ENCODE peak calls at places on chromosome 17, in eight cellular contexts. M is lower leg skin, I is prostate gland, C is body of pancreas, J is upper lobe of left lung, O is heart left ventricle, D is transverse colon, Q is gastrocnemius medialis. Z is an unnamed sample.
A peak's percentile ranks its signal among the peaks of the same experiment; 100 is the strongest.

GRCh38 chr17:45377401-45377800 is 55.3 kb downstream of the ARHGAP27 start:
- DNase-seq in Q (no peak), I (no peak), D (no peak), C (no peak), M (no peak), O (no peak), J (no peak), Z (no peak)

GRCh38 chr17:77127735-77128361 is 12.9 kb upstream of the SEC14L1 start:
- DNase-seq in O (peak; percentile 84), Q (peak; percentile 58), C (peak; percentile 56), D (peak; percentile 76), I (peak; percentile 22), J (peak; percentile 83), M (peak; percentile 90), Z (no peak)

GRCh38 chr17:41919165-41919817 is 540 bp upstream of the ACLY start:
- DNase-seq in I (peak; percentile 57), Q (no peak), C (no peak), M (no peak), O (no peak), J (peak; percentile 59), D (no peak), Z (no peak)

GRCh38 chr17:3639981-3640596 is 3.5 kb downstream of the CTNS start:
- DNase-seq in J (peak; percentile 36), D (no peak), C (peak; percentile 77), O (peak; percentile 39), Q (peak; percentile 62), I (no peak), M (no peak), Z (no peak)

GRCh38 chr17:43875476-43876147 is 28.6 kb downstream of the CD300LG start:
- DNase-seq in J (no peak), I (no peak), M (no peak), D (no peak), C (no peak), O (no peak), Q (no peak), Z (no peak)

GRCh38 chr17:76204277-76204676 is 36.0 kb downstream of the RNF157 start:
- DNase-seq in J (no peak), M (no peak), D (no peak), C (no peak), Q (no peak), O (no peak), I (no peak), Z (no peak)

GRCh38 chr17:57873261-57874057 is 23.6 kb upstream of the MRPS23 start:
- DNase-seq in I (no peak), M (no peak), Q (no peak), O (no peak), C (no peak), J (no peak), D (no peak), Z (no peak)

GRCh38 chr17:4177732-4178131 is 34.7 kb downstream of the CYB5D2 start:
- DNase-seq in M (no peak), J (no peak), I (no peak), Q (no peak), D (no peak), C (no peak), O (no peak), Z (no peak)

GRCh38 chr17:47945080-47945479 is 3.7 kb downstream of the PNPO start:
- DNase-seq in Q (no peak), O (no peak), C (no peak), J (no peak), M (no peak), I (no peak), D (no peak), Z (no peak)

GRCh38 chr17:42566215-42566872 is 556 bp upstream of the MLX start:
- DNase-seq in C (no peak), J (no peak), O (no peak), M (no peak), D (peak; percentile 34), Q (no peak), I (no peak), Z (no peak)

GRCh38 chr17:68087851-68088250 is 52.3 kb downstream of the KPNA2 start:
- DNase-seq in J (no peak), D (no peak), M (peak; percentile 18), O (no peak), I (no peak), Q (no peak), C (no peak), Z (no peak)

GRCh38 chr17:69592692-69593350 is 178.3 kb downstream of the MAP2K6 start:
- DNase-seq in J (no peak), I (no peak), O (no peak), D (no peak), C (no peak), M (no peak), Q (no peak), Z (no peak)

GRCh38 chr17:20242271-20242670 is 225.1 kb downstream of the LGALS9B start:
- DNase-seq in I (no peak), M (no peak), Q (no peak), C (no peak), J (no peak), O (no peak), D (no peak), Z (no peak)

GRCh38 chr17:4449736-4450135 is 16.0 kb downstream of the SPNS3 start:
- DNase-seq in D (peak; percentile 39), M (no peak), O (no peak), I (no peak), Q (no peak), J (peak; percentile 86), C (no peak), Z (no peak)

GRCh38 chr17:66747561-66748275 is 87.2 kb upstream of the CACNG5 start:
- DNase-seq in Q (no peak), M (peak; percentile 34), I (no peak), D (no peak), O (no peak), C (no peak), J (no peak), Z (no peak)

GRCh38 chr17:55547027-55547670 is 35.9 kb upstream of the SMIM36 start:
- DNase-seq in O (no peak), J (no peak), C (no peak), D (no peak), Q (no peak), I (no peak), M (no peak), Z (no peak)

GRCh38 chr17:83133302-83134121 is 54.1 kb downstream of the METRNL start:
- DNase-seq in Q (no peak), I (no peak), J (peak; percentile 12), M (peak; percentile 73), D (peak; percentile 1), C (no peak), O (no peak), Z (no peak)

GRCh38 chr17:78383725-78384471 is 5.4 kb downstream of the PGS1 start:
- DNase-seq in Q (peak; percentile 84), J (peak; percentile 97), D (peak; percentile 67), M (peak; percentile 93), I (peak; percentile 80), C (peak; percentile 56), O (peak; percentile 83), Z (peak; percentile 65)
- TF ChIP-seq POLR2A in Q (peak; percentile 36), J (no peak), D (no peak), M (no peak), I (peak; percentile 44), C (peak; percentile 28), O (no peak), Z (no peak)

GRCh38 chr17:14346801-14347200 is 45.9 kb downstream of the HS3ST3B1 start:
- DNase-seq in J (no peak), M (peak; percentile 58), Q (no peak), C (no peak), O (no peak), I (no peak), D (no peak), Z (no peak)

GRCh38 chr17:14337596-14338079 is 36.8 kb downstream of the HS3ST3B1 start:
- DNase-seq in I (no peak), M (no peak), J (no peak), O (no peak), Q (no peak), D (no peak), C (no peak), Z (no peak)

GRCh38 chr17:14340968-14341412 is 40.1 kb downstream of the HS3ST3B1 start:
- DNase-seq in M (peak; percentile 63), C (no peak), O (no peak), D (no peak), Q (no peak), J (no peak), I (no peak), Z (no peak)

GRCh38 chr17:14336418-14336817 is 35.5 kb downstream of the HS3ST3B1 start:
- DNase-seq in Q (no peak), I (no peak), D (no peak), M (peak; percentile 52), J (no peak), O (no peak), C (no peak), Z (no peak)

GRCh38 chr17:14341866-14342265 is 41.0 kb downstream of the HS3ST3B1 start:
- DNase-seq in Q (no peak), D (no peak), M (no peak), I (no peak), O (no peak), C (no peak), J (no peak), Z (no peak)
- H3K4me3 ChIP-seq in Q (no peak overlapping the region), D (no peak overlapping the region), M (no peak overlapping the region), I (no peak overlapping the region), O (no peak overlapping the region), C (no peak overlapping the region), J (no peak overlapping the region), Z (no peak overlapping the region)

GRCh38 chr17:16091773-16092172 is 92.1 kb downstream of the TTC19 start:
- DNase-seq in C (no peak), O (no peak), J (no peak), Q (no peak), M (no peak), D (no peak), I (no peak), Z (no peak)

GRCh38 chr17:16081507-16082087 is 82.0 kb downstream of the TTC19 start:
- DNase-seq in Q (no peak), D (no peak), J (no peak), C (no peak), I (no peak), O (no peak), M (no peak), Z (no peak)

GRCh38 chr17:16085066-16085699 is 85.6 kb downstream of the TTC19 start:
- DNase-seq in J (no peak), I (no peak), O (no peak), D (no peak), M (no peak), Q (no peak), C (no peak), Z (no peak)

GRCh38 chr17:16083223-16083622 is 83.6 kb downstream of the TTC19 start:
- DNase-seq in D (no peak), C (no peak), J (no peak), Q (no peak), O (no peak), M (no peak), I (no peak), Z (no peak)

DNA sequence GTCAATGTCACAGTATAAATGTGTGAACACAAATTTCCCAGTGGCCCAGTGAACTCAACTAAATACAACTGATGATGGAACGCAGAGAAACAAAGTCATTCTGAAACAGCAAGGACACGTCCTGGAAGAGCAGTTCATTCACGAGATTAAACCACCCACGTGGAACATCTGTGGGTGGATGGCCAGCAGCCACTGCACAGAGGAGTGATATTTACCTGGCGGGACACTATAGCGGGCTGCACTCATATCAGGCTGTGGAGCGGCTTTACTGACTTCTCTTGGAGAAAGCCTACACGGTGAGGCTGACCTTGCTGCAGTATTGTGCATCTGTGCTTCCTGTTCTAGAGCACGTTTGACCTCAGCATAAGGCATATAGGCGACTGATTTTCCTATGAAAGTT is 87.3 kb downstream of the TTC19 start:
- DNase-seq in I (no peak), Q (no peak), J (no peak), D (no peak), M (no peak), O (no peak), C (no peak), Z (no peak)
- TF ChIP-seq POLR2A in I (no peak), Q (no peak), J (no peak), D (no peak), M (no peak), O (no peak), C (no peak), Z (no peak)

GRCh38 chr17:78934681-78935418 is 9.7 kb upstream of the TIMP2 start:
- DNase-seq in M (no peak), J (no peak), Q (no peak), D (no peak), C (no peak), I (no peak), O (no peak), Z (no peak)
- H3K4me3 ChIP-seq in M (no peak overlapping the region), J (no peak overlapping the region), Q (no peak overlapping the region), D (no peak overlapping the region), C (no peak overlapping the region), I (no peak overlapping the region), O (no peak overlapping the region), Z (peak overlapping the region; percentile 27)

Z was measured in esophagus squamous epithelium.